ENCODE peak calls at places on chromosomes 13 and 19, in ten cellular contexts. One of them, this sample, is unnamed.

GRCh38 chr19:48113190-48113917 is 2.7 kb upstream of the PLA2G4C start:
- DNase-seq in sigmoid colon: no peak
- DNase-seq in right lobe of liver: no peak
- DNase-seq in adrenal gland: no peak
- DNase-seq in transverse colon: no peak
- DNase-seq in heart left ventricle: no peak
- DNase-seq in A549: peak
- DNase-seq in uterus: no peak
- DNase-seq in body of pancreas: no peak
- DNase-seq in IMR-90: peak
- DNase-seq in this sample: no peak

GRCh38 chr19:38213911-38214625 is 10.0 kb downstream of the DPF1 start:
- DNase-seq in heart left ventricle: no peak
- DNase-seq in adrenal gland: no peak
- DNase-seq in uterus: no peak
- DNase-seq in body of pancreas: no peak
- DNase-seq in right lobe of liver: no peak
- DNase-seq in transverse colon: no peak
- DNase-seq in sigmoid colon: no peak
- DNase-seq in A549: peak
- DNase-seq in IMR-90: peak
- DNase-seq in this sample: no peak

GRCh38 chr13:75145926-75146325 is 336.0 kb downstream of the TBC1D4 start:
- DNase-seq in heart left ventricle: no peak
- DNase-seq in sigmoid colon: no peak
- DNase-seq in A549: no peak
- DNase-seq in IMR-90: no peak
- DNase-seq in adrenal gland: no peak
- DNase-seq in right lobe of liver: no peak
- DNase-seq in body of pancreas: no peak
- DNase-seq in uterus: no peak
- DNase-seq in transverse colon: no peak
- DNase-seq in this sample: no peak

GRCh38 chr13:95494082-95494681 is 58.3 kb upstream of the CLDN10 start:
- DNase-seq in uterus: no peak
- DNase-seq in heart left ventricle: no peak
- DNase-seq in sigmoid colon: no peak
- DNase-seq in A549: peak
- DNase-seq in transverse colon: no peak
- DNase-seq in IMR-90: peak
- DNase-seq in right lobe of liver: no peak
- DNase-seq in body of pancreas: peak
- DNase-seq in adrenal gland: no peak
- DNase-seq in this sample: no peak

GRCh38 chr19:1945899-1946298 is 4.9 kb downstream of the CSNK1G2 start:
- DNase-seq in uterus: no peak
- DNase-seq in A549: peak
- DNase-seq in IMR-90: no peak
- DNase-seq in sigmoid colon: peak
- DNase-seq in heart left ventricle: no peak
- DNase-seq in adrenal gland: no peak
- DNase-seq in right lobe of liver: no peak
- DNase-seq in body of pancreas: peak
- DNase-seq in transverse colon: peak
- DNase-seq in this sample: no peak

GRCh38 chr19:17234911-17235617 is 9.0 kb downstream of the OCEL1 start:
- DNase-seq in uterus: peak
- DNase-seq in transverse colon: peak
- DNase-seq in A549: peak
- DNase-seq in body of pancreas: peak
- DNase-seq in heart left ventricle: no peak
- DNase-seq in right lobe of liver: no peak
- DNase-seq in IMR-90: peak
- DNase-seq in adrenal gland: peak
- DNase-seq in sigmoid colon: peak
- DNase-seq in this sample: no peak

GRCh38 chr13:99237981-99238662 is 20.1 kb downstream of the GPR18 start:
- DNase-seq in heart left ventricle: no peak
- DNase-seq in adrenal gland: no peak
- DNase-seq in A549: no peak
- DNase-seq in right lobe of liver: no peak
- DNase-seq in sigmoid colon: no peak
- DNase-seq in uterus: no peak
- DNase-seq in transverse colon: no peak
- DNase-seq in IMR-90: no peak
- DNase-seq in body of pancreas: no peak
- DNase-seq in this sample: no peak

GRCh38 chr13:40582531-40582930 is 83.9 kb downstream of the FOXO1 start:
- DNase-seq in sigmoid colon: no peak
- DNase-seq in right lobe of liver: no peak
- DNase-seq in uterus: no peak
- DNase-seq in A549: no peak
- DNase-seq in body of pancreas: no peak
- DNase-seq in adrenal gland: no peak
- DNase-seq in heart left ventricle: no peak
- DNase-seq in IMR-90: no peak
- DNase-seq in transverse colon: no peak
- DNase-seq in this sample: no peak

GRCh38 chr13:50080158-50080855 is 65.1 kb downstream of the KCNRG start:
- DNase-seq in A549: peak
- DNase-seq in body of pancreas: peak
- DNase-seq in transverse colon: peak
- DNase-seq in uterus: no peak
- DNase-seq in sigmoid colon: peak
- DNase-seq in adrenal gland: peak
- DNase-seq in right lobe of liver: no peak
- DNase-seq in heart left ventricle: no peak
- DNase-seq in IMR-90: peak
- DNase-seq in this sample: no peak

GRCh38 chr13:50082426-50083283 is 67.4 kb downstream of the KCNRG start:
- DNase-seq in heart left ventricle: peak
- DNase-seq in IMR-90: peak
- DNase-seq in transverse colon: peak
- DNase-seq in body of pancreas: peak
- DNase-seq in A549: peak
- DNase-seq in sigmoid colon: peak
- DNase-seq in adrenal gland: peak
- DNase-seq in right lobe of liver: peak
- DNase-seq in uterus: peak
- DNase-seq in this sample: no peak

GRCh38 chr13:50081899-50082425 is 66.7 kb downstream of the KCNRG start:
- DNase-seq in right lobe of liver: peak
- DNase-seq in transverse colon: peak
- DNase-seq in A549: peak
- DNase-seq in body of pancreas: peak
- DNase-seq in IMR-90: peak
- DNase-seq in adrenal gland: peak
- DNase-seq in sigmoid colon: peak
- DNase-seq in heart left ventricle: peak
- DNase-seq in uterus: peak
- DNase-seq in this sample: peak

GRCh38 chr13:50080856-50081105 is 65.5 kb downstream of the KCNRG start:
- DNase-seq in sigmoid colon: no peak
- DNase-seq in IMR-90: peak
- DNase-seq in body of pancreas: no peak
- DNase-seq in right lobe of liver: no peak
- DNase-seq in transverse colon: no peak
- DNase-seq in uterus: no peak
- DNase-seq in A549: no peak
- DNase-seq in adrenal gland: no peak
- DNase-seq in heart left ventricle: no peak
- DNase-seq in this sample: no peak

DNA sequence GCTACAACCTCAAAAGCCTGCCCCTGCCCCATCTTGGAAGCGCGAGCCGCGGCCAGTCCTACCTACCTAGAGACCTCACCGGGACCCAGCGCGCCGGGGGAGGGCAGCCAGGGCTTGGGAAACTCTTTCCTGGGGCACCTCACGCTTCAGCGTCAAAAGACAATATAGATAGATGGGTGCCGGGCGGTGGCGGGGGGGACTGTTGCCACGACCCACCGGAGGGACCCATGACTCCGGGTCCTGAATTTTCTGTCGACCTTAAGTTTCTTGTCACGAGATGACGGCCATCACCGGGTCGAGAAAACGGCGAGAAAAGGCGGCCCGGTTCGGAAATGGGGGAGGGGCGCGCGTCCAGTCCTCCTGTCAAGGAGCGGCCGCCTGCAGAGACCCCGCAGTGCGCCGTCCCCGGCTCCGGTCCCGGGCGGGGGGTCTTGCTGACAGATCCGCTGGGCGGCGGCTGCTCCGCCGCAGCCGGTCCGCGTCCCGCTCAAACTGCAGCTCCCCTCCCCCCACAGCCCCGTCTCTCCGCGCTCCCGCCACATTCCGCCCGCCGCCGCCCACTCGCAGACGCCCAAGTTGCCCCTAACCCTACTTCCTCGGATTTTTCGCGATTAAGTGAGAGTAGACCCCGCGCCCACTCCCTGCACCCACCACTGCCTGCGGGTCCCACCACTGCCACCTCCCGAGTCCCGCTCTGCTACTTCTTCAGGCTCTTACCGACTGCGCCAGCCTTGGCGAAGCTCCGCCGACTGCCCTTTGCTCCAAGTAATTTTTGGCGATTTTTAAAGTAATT is 66.1 kb downstream of the KCNRG start:
- DNase-seq in right lobe of liver: peak
- DNase-seq in A549: peak
- DNase-seq in uterus: peak
- DNase-seq in heart left ventricle: peak
- DNase-seq in sigmoid colon: peak
- DNase-seq in transverse colon: peak
- DNase-seq in body of pancreas: peak
- DNase-seq in adrenal gland: peak
- DNase-seq in IMR-90: no peak
- DNase-seq in this sample: peak
- TF ChIP-seq POLR2A in right lobe of liver: peak
- TF ChIP-seq POLR2A in A549: peak
- TF ChIP-seq POLR2A in uterus: no peak
- TF ChIP-seq POLR2A in heart left ventricle: no peak
- TF ChIP-seq POLR2A in sigmoid colon: no peak
- TF ChIP-seq POLR2A in transverse colon: no peak
- TF ChIP-seq POLR2A in body of pancreas: no peak
- TF ChIP-seq POLR2A in adrenal gland: no peak
- TF ChIP-seq POLR2A in IMR-90: no peak
- TF ChIP-seq POLR2A in this sample: no peak

GRCh38 chr19:7871530-7872305 is 2.5 kb downstream of the PRR36 start:
- DNase-seq in transverse colon: peak
- DNase-seq in uterus: peak
- DNase-seq in A549: peak
- DNase-seq in body of pancreas: peak
- DNase-seq in heart left ventricle: peak
- DNase-seq in sigmoid colon: peak
- DNase-seq in right lobe of liver: peak
- DNase-seq in adrenal gland: peak
- DNase-seq in IMR-90: peak
- DNase-seq in this sample: no peak

GRCh38 chr19:7873304-7874079 is 698 bp downstream of the PRR36 start:
- DNase-seq in A549: no peak
- DNase-seq in uterus: no peak
- DNase-seq in IMR-90: no peak
- DNase-seq in adrenal gland: peak
- DNase-seq in sigmoid colon: no peak
- DNase-seq in heart left ventricle: no peak
- DNase-seq in transverse colon: no peak
- DNase-seq in right lobe of liver: no peak
- DNase-seq in body of pancreas: no peak
- DNase-seq in this sample: no peak

GRCh38 chr19:7872306-7873204 is 1.6 kb downstream of the PRR36 start:
- DNase-seq in adrenal gland: peak
- DNase-seq in sigmoid colon: no peak
- DNase-seq in uterus: no peak
- DNase-seq in A549: no peak
- DNase-seq in right lobe of liver: no peak
- DNase-seq in IMR-90: no peak
- DNase-seq in body of pancreas: no peak
- DNase-seq in transverse colon: no peak
- DNase-seq in heart left ventricle: no peak
- DNase-seq in this sample: no peak

GRCh38 chr19:7874857-7875393 is 735 bp upstream of the PRR36 start:
- DNase-seq in transverse colon: no peak
- DNase-seq in IMR-90: no peak
- DNase-seq in adrenal gland: peak
- DNase-seq in right lobe of liver: no peak
- DNase-seq in A549: no peak
- DNase-seq in uterus: no peak
- DNase-seq in sigmoid colon: no peak
- DNase-seq in heart left ventricle: no peak
- DNase-seq in body of pancreas: no peak
- DNase-seq in this sample: no peak

DNA sequence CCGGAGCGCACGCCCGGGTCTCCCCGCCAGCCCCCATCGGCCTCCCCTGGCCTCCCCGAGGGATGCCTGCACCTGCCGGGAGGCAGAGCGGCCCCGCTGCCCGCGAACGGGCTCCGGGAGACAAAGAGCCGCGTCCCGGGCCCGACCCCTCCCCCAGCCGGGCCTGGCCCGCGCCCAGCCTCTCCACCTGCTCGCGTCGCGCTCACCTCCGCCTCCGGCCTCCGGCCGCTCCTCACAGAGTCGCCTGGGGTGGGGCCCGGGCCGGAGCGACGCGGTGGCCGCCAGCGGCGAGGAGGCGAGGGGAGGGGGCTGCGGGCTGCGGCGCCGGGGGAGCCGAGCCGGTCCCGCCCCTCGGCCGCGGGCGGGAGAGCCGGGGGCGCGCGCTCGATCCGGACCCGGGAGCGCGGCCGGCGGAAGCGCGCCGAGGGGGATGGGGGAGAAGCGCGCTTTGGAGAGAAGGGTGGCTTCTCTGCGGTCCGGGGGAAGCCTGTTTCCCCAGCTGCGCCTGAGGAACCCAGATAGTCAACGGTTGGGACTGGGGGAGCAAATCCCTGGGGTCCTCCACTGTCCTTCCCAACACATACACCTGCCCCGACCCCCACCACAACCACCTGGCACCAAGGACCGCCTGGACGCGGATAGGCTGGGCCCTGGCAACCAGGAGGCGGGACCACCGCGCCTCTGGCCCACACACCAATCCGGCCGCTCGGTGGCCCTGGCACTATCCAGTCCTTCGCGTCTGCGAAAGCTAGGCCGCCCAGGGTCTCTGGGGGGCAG is at the start of gene PRR36:
- DNase-seq in sigmoid colon: no peak
- DNase-seq in A549: peak
- DNase-seq in right lobe of liver: no peak
- DNase-seq in body of pancreas: peak
- DNase-seq in adrenal gland: peak
- DNase-seq in uterus: no peak
- DNase-seq in transverse colon: no peak
- DNase-seq in heart left ventricle: no peak
- DNase-seq in IMR-90: no peak
- DNase-seq in this sample: no peak
- TF ChIP-seq POLR2A in sigmoid colon: no peak
- TF ChIP-seq POLR2A in A549: no peak
- TF ChIP-seq POLR2A in right lobe of liver: no peak
- TF ChIP-seq POLR2A in body of pancreas: no peak
- TF ChIP-seq POLR2A in adrenal gland: no peak
- TF ChIP-seq POLR2A in uterus: no peak
- TF ChIP-seq POLR2A in transverse colon: no peak
- TF ChIP-seq POLR2A in heart left ventricle: no peak
- TF ChIP-seq POLR2A in IMR-90: no peak
- TF ChIP-seq POLR2A in this sample: no peak

GRCh38 chr13:100510208-100510997 is 78.2 kb downstream of the GGACT start:
- DNase-seq in A549: no peak
- DNase-seq in heart left ventricle: no peak
- DNase-seq in right lobe of liver: no peak
- DNase-seq in body of pancreas: no peak
- DNase-seq in adrenal gland: no peak
- DNase-seq in transverse colon: no peak
- DNase-seq in IMR-90: no peak
- DNase-seq in uterus: no peak
- DNase-seq in sigmoid colon: no peak
- DNase-seq in this sample: no peak

GRCh38 chr13:100508996-100509395 is 79.6 kb downstream of the GGACT start:
- DNase-seq in heart left ventricle: no peak
- DNase-seq in transverse colon: no peak
- DNase-seq in sigmoid colon: no peak
- DNase-seq in uterus: no peak
- DNase-seq in adrenal gland: no peak
- DNase-seq in right lobe of liver: no peak
- DNase-seq in body of pancreas: no peak
- DNase-seq in IMR-90: no peak
- DNase-seq in A549: no peak
- DNase-seq in this sample: no peak

GRCh38 chr13:100506154-100506553 is 82.4 kb downstream of the GGACT start:
- DNase-seq in sigmoid colon: no peak
- DNase-seq in heart left ventricle: no peak
- DNase-seq in transverse colon: no peak
- DNase-seq in uterus: no peak
- DNase-seq in body of pancreas: no peak
- DNase-seq in adrenal gland: no peak
- DNase-seq in IMR-90: no peak
- DNase-seq in A549: no peak
- DNase-seq in right lobe of liver: no peak
- DNase-seq in this sample: no peak

GRCh38 chr13:100506600-100507422 is 81.8 kb downstream of the GGACT start:
- DNase-seq in body of pancreas: no peak
- DNase-seq in right lobe of liver: no peak
- DNase-seq in adrenal gland: no peak
- DNase-seq in sigmoid colon: no peak
- DNase-seq in IMR-90: no peak
- DNase-seq in transverse colon: no peak
- DNase-seq in heart left ventricle: no peak
- DNase-seq in uterus: no peak
- DNase-seq in A549: no peak
- DNase-seq in this sample: no peak

GRCh38 chr13:100508391-100508790 is 80.2 kb downstream of the GGACT start:
- DNase-seq in uterus: no peak
- DNase-seq in body of pancreas: no peak
- DNase-seq in heart left ventricle: no peak
- DNase-seq in IMR-90: no peak
- DNase-seq in A549: no peak
- DNase-seq in adrenal gland: no peak
- DNase-seq in right lobe of liver: no peak
- DNase-seq in transverse colon: no peak
- DNase-seq in sigmoid colon: no peak
- DNase-seq in this sample: no peak
- TF ChIP-seq POLR2A in uterus: no peak
- TF ChIP-seq POLR2A in body of pancreas: no peak
- TF ChIP-seq POLR2A in heart left ventricle: no peak
- TF ChIP-seq POLR2A in IMR-90: no peak
- TF ChIP-seq POLR2A in A549: no peak
- TF ChIP-seq POLR2A in adrenal gland: no peak
- TF ChIP-seq POLR2A in right lobe of liver: no peak
- TF ChIP-seq POLR2A in transverse colon: no peak
- TF ChIP-seq POLR2A in sigmoid colon: no peak
- TF ChIP-seq POLR2A in this sample: no peak

DNA sequence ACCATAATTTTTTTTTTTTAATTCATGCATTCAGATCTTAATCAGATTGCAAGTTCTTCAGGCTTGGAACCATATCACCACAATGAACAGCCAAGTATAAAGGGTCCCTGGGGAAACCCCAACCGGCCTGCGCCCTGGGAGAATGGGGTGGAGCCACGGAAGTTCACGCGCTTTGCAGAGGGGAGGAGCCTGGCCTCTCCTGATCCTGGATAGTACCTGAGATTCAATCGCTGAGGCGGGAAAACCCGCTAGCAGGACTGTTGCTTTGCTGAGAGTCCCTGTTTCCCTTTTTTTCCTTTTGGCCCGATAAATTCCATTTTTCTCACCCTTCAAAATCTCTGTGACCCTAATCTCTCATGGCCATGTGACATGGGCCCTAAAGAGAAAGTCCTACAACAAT is 385.1 kb downstream of the IRS2 start:
- DNase-seq in right lobe of liver: no peak
- DNase-seq in IMR-90: no peak
- DNase-seq in sigmoid colon: no peak
- DNase-seq in A549: no peak
- DNase-seq in adrenal gland: no peak
- DNase-seq in uterus: no peak
- DNase-seq in transverse colon: no peak
- DNase-seq in body of pancreas: no peak
- DNase-seq in heart left ventricle: no peak
- DNase-seq in this sample: no peak
- TF ChIP-seq POLR2A in right lobe of liver: no peak
- TF ChIP-seq POLR2A in IMR-90: no peak
- TF ChIP-seq POLR2A in sigmoid colon: no peak
- TF ChIP-seq POLR2A in A549: no peak
- TF ChIP-seq POLR2A in adrenal gland: no peak
- TF ChIP-seq POLR2A in uterus: no peak
- TF ChIP-seq POLR2A in transverse colon: no peak
- TF ChIP-seq POLR2A in body of pancreas: no peak
- TF ChIP-seq POLR2A in heart left ventricle: no peak
- TF ChIP-seq POLR2A in this sample: no peak

This sample was measured in esophagus squamous epithelium.